ENCODE peak calls at places on chromosome 20, in six cellular contexts. One of them, this sample, is unnamed.

GRCh38 chr20:48308882-48309281 is 518.9 kb downstream of the PREX1 start:
- DNase-seq in NCI-H345: no peak
- DNase-seq in PC-9: no peak
- DNase-seq in GM19239: no peak
- DNase-seq in uterus: no peak
- DNase-seq in GM04503: no peak
- DNase-seq in this sample: no peak

GRCh38 chr20:62117362-62117646 is 5.0 kb upstream of the LSM14B start:
- DNase-seq in PC-9: no peak
- DNase-seq in uterus: no peak
- DNase-seq in NCI-H345: no peak
- DNase-seq in GM04503: no peak
- DNase-seq in GM19239: no peak
- DNase-seq in this sample: no peak

GRCh38 chr20:25049261-25050060 is 8.5 kb downstream of the ACSS1 start:
- DNase-seq in uterus: peak
- DNase-seq in GM04503: no peak
- DNase-seq in GM19239: no peak
- DNase-seq in NCI-H345: no peak
- DNase-seq in PC-9: no peak
- DNase-seq in this sample: no peak

GRCh38 chr20:44910690-44911262 is 916 bp downstream of the PABPC1L start:
- DNase-seq in GM19239: no peak
- DNase-seq in NCI-H345: peak
- DNase-seq in GM04503: no peak
- DNase-seq in PC-9: peak
- DNase-seq in uterus: no peak
- DNase-seq in this sample: no peak

GRCh38 chr20:46568570-46569129 is 18.2 kb upstream of the OCSTAMP start:
- DNase-seq in GM19239: no peak
- DNase-seq in uterus: peak
- DNase-seq in GM04503: no peak
- DNase-seq in PC-9: peak
- DNase-seq in NCI-H345: peak
- DNase-seq in this sample: no peak

GRCh38 chr20:48398506-48399449 is 429.0 kb downstream of the PREX1 start:
- DNase-seq in NCI-H345: no peak
- DNase-seq in PC-9: no peak
- DNase-seq in uterus: no peak
- DNase-seq in GM04503: no peak
- DNase-seq in GM19239: no peak
- DNase-seq in this sample: no peak

GRCh38 chr20:38805958-38806854 is 709 bp downstream of the PPP1R16B start:
- DNase-seq in PC-9: no peak
- DNase-seq in uterus: no peak
- DNase-seq in GM19239: no peak
- DNase-seq in NCI-H345: peak
- DNase-seq in GM04503: no peak
- DNase-seq in this sample: no peak

GRCh38 chr20:17835240-17835940 is 133.2 kb downstream of the SNX5 start:
- DNase-seq in GM19239: no peak
- DNase-seq in PC-9: peak
- DNase-seq in NCI-H345: no peak
- DNase-seq in GM04503: peak
- DNase-seq in uterus: peak
- DNase-seq in this sample: no peak

GRCh38 chr20:23361108-23361650 is 803 bp upstream of the GZF1 start:
- DNase-seq in GM04503: no peak
- DNase-seq in NCI-H345: no peak
- DNase-seq in uterus: no peak
- DNase-seq in PC-9: no peak
- DNase-seq in GM19239: no peak
- DNase-seq in this sample: no peak

GRCh38 chr20:45017859-45018258 is 51.5 kb downstream of the STK4 start:
- DNase-seq in PC-9: no peak
- DNase-seq in uterus: no peak
- DNase-seq in GM04503: peak
- DNase-seq in NCI-H345: no peak
- DNase-seq in GM19239: no peak
- DNase-seq in this sample: no peak